ENCODE peak calls at places on chromosomes 3 and 15, in four cellular contexts. One of them, this sample, is unnamed.

GRCh38 chr3:11570789-11571495 is 72.8 kb downstream of the VGLL4 start:
- DNase-seq in SK-N-MC: no peak
- DNase-seq in Peyer's patch: no peak
- DNase-seq in H9: no peak
- DNase-seq in this sample: no peak

GRCh38 chr3:62582495-62583172 is 209.3 kb upstream of the FEZF2 start:
- DNase-seq in SK-N-MC: no peak
- DNase-seq in Peyer's patch: no peak
- DNase-seq in H9: no peak
- DNase-seq in this sample: no peak

GRCh38 chr3:23590424-23590823 is 215.3 kb upstream of the UBE2E1 start:
- DNase-seq in SK-N-MC: no peak
- DNase-seq in Peyer's patch: no peak
- DNase-seq in H9: no peak
- DNase-seq in this sample: no peak

GRCh38 chr3:159892171-159892791 is 96.4 kb upstream of the IL12A start:
- DNase-seq in SK-N-MC: no peak
- DNase-seq in Peyer's patch: no peak
- DNase-seq in H9: no peak
- DNase-seq in this sample: no peak

GRCh38 chr3:207973-208372 is 11.4 kb downstream of the CHL1 start:
- DNase-seq in SK-N-MC: no peak
- DNase-seq in Peyer's patch: no peak
- DNase-seq in H9: no peak
- DNase-seq in this sample: no peak

GRCh38 chr3:124885466-124886167 is 1.5 kb downstream of the ITGB5 start:
- DNase-seq in SK-N-MC: peak
- DNase-seq in Peyer's patch: no peak
- DNase-seq in H9: peak
- DNase-seq in this sample: no peak

GRCh38 chr3:31353166-31353565 is 179.6 kb upstream of the STT3B start:
- DNase-seq in SK-N-MC: no peak
- DNase-seq in Peyer's patch: no peak
- DNase-seq in H9: no peak
- DNase-seq in this sample: no peak

GRCh38 chr3:130014526-130014925 is 40.0 kb downstream of the TRH start:
- DNase-seq in SK-N-MC: no peak
- DNase-seq in Peyer's patch: no peak
- DNase-seq in H9: no peak
- DNase-seq in this sample: no peak

GRCh38 chr3:177744873-177745646 is 547.8 kb upstream of the TBL1XR1 start:
- DNase-seq in SK-N-MC: no peak
- DNase-seq in Peyer's patch: no peak
- DNase-seq in H9: no peak
- DNase-seq in this sample: no peak

GRCh38 chr3:114551770-114552526 is 258.1 kb downstream of the TIGIT start:
- DNase-seq in SK-N-MC: no peak
- DNase-seq in Peyer's patch: no peak
- DNase-seq in H9: no peak
- DNase-seq in this sample: no peak

GRCh38 chr15:22808240-22808639 is 21.8 kb downstream of the NIPA1 start:
- DNase-seq in SK-N-MC: no peak
- DNase-seq in Peyer's patch: peak
- DNase-seq in H9: no peak
- DNase-seq in this sample: no peak

GRCh38 chr15:61871926-61872522 is 188.2 kb downstream of the VPS13C start:
- DNase-seq in SK-N-MC: no peak
- DNase-seq in Peyer's patch: no peak
- DNase-seq in H9: no peak
- DNase-seq in this sample: no peak

GRCh38 chr3:178498866-178499265 is 37.4 kb upstream of the KCNMB2 start:
- DNase-seq in SK-N-MC: no peak
- DNase-seq in Peyer's patch: no peak
- DNase-seq in H9: no peak
- DNase-seq in this sample: no peak

GRCh38 chr3:32705232-32705631 is 20.2 kb downstream of the CNOT10 start:
- DNase-seq in SK-N-MC: no peak
- DNase-seq in Peyer's patch: no peak
- DNase-seq in H9: no peak
- DNase-seq in this sample: no peak

GRCh38 chr3:123025642-123026521 is 1.7 kb downstream of the SEMA5B start:
- DNase-seq in SK-N-MC: no peak
- DNase-seq in Peyer's patch: no peak
- DNase-seq in H9: peak
- DNase-seq in this sample: peak

This sample was measured in D341Med.